ENCODE peak calls at places on chromosomes 2 and 18, in ten cellular contexts. W, E, L, Z, R, H, I, K, X and M are unnamed samples.

GRCh38 chr18:80196528-80197320 is 50.6 kb downstream of the PARD6G start:
- DNase-seq in K (no peak), W (no peak), L (peak), R (no peak), Z (no peak), H (no peak), X (peak), I (peak), E (no peak), M (no peak)

GRCh38 chr2:230319211-230319862 is 7.7 kb upstream of the SP140L start:
- DNase-seq in H (no peak), E (peak), I (peak), R (no peak), Z (peak), W (no peak), L (no peak), X (no peak), K (no peak), M (no peak)

GRCh38 chr2:67840460-67841068 is 222.2 kb downstream of the C1D start:
- DNase-seq in X (peak), I (peak), L (peak), H (peak), K (peak), W (peak), Z (peak), E (peak), R (peak), M (peak)

GRCh38 chr2:64636105-64636873 is 17.4 kb downstream of the SERTAD2 start:
- DNase-seq in E (no peak), H (no peak), K (no peak), Z (no peak), X (no peak), R (no peak), L (no peak), I (peak), W (no peak), M (no peak)

GRCh38 chr2:128375454-128375853 is 56.8 kb upstream of the HS6ST1 start:
- DNase-seq in W (no peak), K (no peak), H (no peak), Z (no peak), I (no peak), R (peak), E (no peak), L (no peak), X (no peak), M (no peak)

GRCh38 chr2:118848381-118849225 is 1.2 kb upstream of the EN1 start:
- DNase-seq in L (no peak), X (peak), I (no peak), E (no peak), H (no peak), K (no peak), R (no peak), Z (no peak), W (peak), M (peak)

GRCh38 chr2:5722236-5722635 is 30.1 kb downstream of the SOX11 start:
- DNase-seq in Z (no peak), I (no peak), W (no peak), H (no peak), X (no peak), K (no peak), R (no peak), E (no peak), L (no peak), M (no peak)

GRCh38 chr2:72993147-72993546 is 75.8 kb downstream of the EMX1 start:
- DNase-seq in X (peak), I (peak), Z (no peak), E (peak), K (no peak), L (peak), H (no peak), R (peak), W (peak), M (peak)

GRCh38 chr2:198004173-198004572 is 199.8 kb downstream of the PLCL1 start:
- DNase-seq in I (no peak), X (no peak), E (no peak), K (no peak), Z (no peak), L (peak), W (no peak), R (no peak), H (no peak), M (no peak)

GRCh38 chr2:216830346-216830745 is 29.5 kb downstream of the TNP1 start:
- DNase-seq in X (peak), R (no peak), L (no peak), W (no peak), I (no peak), H (no peak), Z (no peak), K (no peak), E (no peak), M (no peak)

GRCh38 chr2:187577310-187577709 is 23.1 kb upstream of the TFPI start:
- DNase-seq in W (peak), H (no peak), I (no peak), X (no peak), E (no peak), Z (no peak), L (no peak), K (no peak), R (no peak), M (no peak)

GRCh38 chr2:56040834-56041233 is 117.3 kb upstream of the EFEMP1 start:
- DNase-seq in H (no peak), X (no peak), Z (no peak), R (no peak), W (no peak), E (no peak), I (no peak), L (peak), K (no peak), M (no peak)

GRCh38 chr2:1577846-1578245 is 164.6 kb downstream of the TPO start:
- DNase-seq in E (no peak), L (no peak), Z (no peak), W (no peak), K (no peak), H (no peak), I (no peak), R (no peak), X (no peak), M (no peak)

GRCh38 chr2:237178396-237178795 is 92.7 kb downstream of the COPS8 start:
- DNase-seq in R (no peak), L (no peak), E (no peak), I (no peak), Z (no peak), X (no peak), W (no peak), K (no peak), H (no peak), M (no peak)

GRCh38 chr2:239688098-239688497 is 287.3 kb upstream of the HDAC4 start:
- DNase-seq in L (peak), Z (no peak), H (no peak), W (peak), R (no peak), I (peak), E (peak), X (peak), K (no peak), M (no peak)

GRCh38 chr2:237122214-237122666 is 36.6 kb downstream of the COPS8 start:
- DNase-seq in L (peak), K (no peak), X (peak), E (peak), R (peak), H (peak), I (peak), Z (peak), W (peak), M (peak)

GRCh38 chr2:104091894-104092293 is 762.0 kb upstream of the POU3F3 start:
- DNase-seq in W (no peak), I (no peak), L (no peak), E (no peak), K (no peak), R (no peak), Z (no peak), X (peak), H (no peak), M (no peak)

GRCh38 chr2:239267411-239267941 is 133.3 kb downstream of the HDAC4 start:
- DNase-seq in I (peak), W (peak), H (peak), Z (peak), K (no peak), R (peak), X (no peak), L (peak), E (peak), M (no peak)

GRCh38 chr2:198916548-198916947 is 541.2 kb downstream of the SATB2 start:
- DNase-seq in W (no peak), R (no peak), L (no peak), Z (peak), E (no peak), H (no peak), X (no peak), I (no peak), K (no peak), M (no peak)

GRCh38 chr18:2948038-2948437 is 64.9 kb downstream of the LPIN2 start:
- DNase-seq in H (no peak), W (peak), K (no peak), E (no peak), R (no peak), X (peak), I (no peak), Z (no peak), L (peak), M (no peak)

GRCh38 chr2:88668862-88669261 is 22.6 kb upstream of the RPIA start:
- DNase-seq in W (no peak), L (no peak), K (no peak), X (no peak), E (no peak), R (no peak), H (no peak), I (no peak), Z (no peak), M (no peak)

GRCh38 chr2:1262609-1263008 is 150.7 kb upstream of the TPO start:
- DNase-seq in I (no peak), Z (no peak), R (no peak), E (no peak), L (no peak), H (no peak), W (no peak), K (no peak), X (no peak), M (no peak)

GRCh38 chr18:9688036-9688741 is 19.9 kb upstream of the RAB31 start:
- DNase-seq in R (no peak), L (no peak), H (no peak), K (peak), W (peak), E (no peak), I (no peak), X (no peak), Z (no peak), M (no peak)

GRCh38 chr2:105769504-105769903 is 24.8 kb downstream of the NCK2 start:
- DNase-seq in K (no peak), L (peak), Z (no peak), R (no peak), X (peak), E (no peak), H (no peak), I (peak), W (peak), M (peak)

GRCh38 chr2:169039702-169040101 is 8.6 kb upstream of the ABCB11 start:
- DNase-seq in I (no peak), Z (no peak), K (no peak), W (peak), E (no peak), H (no peak), L (no peak), X (no peak), R (no peak), M (no peak)

GRCh38 chr2:218343591-218343990 is 13.1 kb upstream of the CATIP start:
- DNase-seq in X (no peak), R (no peak), H (no peak), W (no peak), E (no peak), K (no peak), I (no peak), Z (no peak), L (peak), M (no peak)

GRCh38 chr18:52339891-52340371 is at the start of gene DCC:
- DNase-seq in L (peak), I (no peak), X (peak), H (peak), Z (peak), K (no peak), E (no peak), R (peak), W (peak), M (peak)

GRCh38 chr2:218962859-218963492 is 3.5 kb downstream of the CDK5R2 start:
- DNase-seq in W (peak), I (peak), Z (peak), E (peak), X (peak), L (peak), H (peak), R (peak), K (peak), M (peak)

GRCh38 chr18:34084635-34085034 is 140.1 kb downstream of the NOL4 start:
- DNase-seq in X (no peak), R (no peak), E (no peak), K (no peak), H (no peak), W (no peak), Z (no peak), L (no peak), I (no peak), M (no peak)